ENCODE peak calls at places on chromosomes 12 and 14, in six cellular contexts. S, E, X, I, K and C are unnamed samples.

GRCh38 chr14:69539631-69540410 is 34.9 kb downstream of the CCDC177 start:
- DNase-seq in E (peak; percentile 30), S (no peak), I (peak; percentile 91), X (no peak), K (peak; percentile 79), C (no peak)

GRCh38 chr12:34625116-34625515 is 602.8 kb downstream of the ALG10 start:
- DNase-seq in E (no peak), K (no peak), I (no peak), X (no peak), S (no peak), C (no peak)

GRCh38 chr14:88225721-88226120 is 97.3 kb downstream of the KCNK10 start:
- DNase-seq in E (no peak), S (no peak), K (no peak), I (no peak), X (no peak), C (no peak)

GRCh38 chr12:53044896-53045571 is 4.8 kb upstream of the TNS2 start:
- DNase-seq in K (no peak), E (no peak), S (no peak), X (no peak), I (no peak), C (no peak)

GRCh38 chr14:103071544-103072251 is 12.3 kb upstream of the LBHD2 start:
- DNase-seq in X (no peak), E (no peak), I (no peak), S (no peak), K (no peak), C (no peak)

GRCh38 chr14:95489163-95489887 is 27.1 kb downstream of the SYNE3 start:
- DNase-seq in X (no peak), K (peak; percentile 68), I (no peak), E (no peak), S (no peak), C (no peak)

GRCh38 chr12:56590237-56590830 is 39.8 kb downstream of the BAZ2A start:
- DNase-seq in K (no peak), E (no peak), I (peak; percentile 50), S (no peak), X (peak; percentile 37), C (no peak)

GRCh38 chr14:22780105-22780679 is 13.7 kb downstream of the OXA1L start:
- DNase-seq in I (peak; percentile 65), E (no peak), X (no peak), K (no peak), S (no peak), C (no peak)

GRCh38 chr14:72583316-72584272 is 310.3 kb downstream of the DPF3 start:
- DNase-seq in X (no peak), E (no peak), I (no peak), S (no peak), K (peak; percentile 66), C (no peak)

GRCh38 chr12:27606986-27607385 is 83.0 kb downstream of the PPFIBP1 start:
- DNase-seq in I (no peak), S (no peak), X (no peak), E (no peak), K (no peak), C (no peak)

GRCh38 chr12:66188584-66189475 is at the start of gene IRAK3:
- DNase-seq in E (no peak), X (peak; percentile 43), S (no peak), I (peak; percentile 82), K (peak; percentile 74), C (no peak)

GRCh38 chr12:128911861-128912260 is 58.6 kb downstream of the GLT1D1 start:
- DNase-seq in X (no peak), I (no peak), K (no peak), E (no peak), S (no peak), C (no peak)

GRCh38 chr12:12999276-12999958 is 648 bp downstream of the HEBP1 start:
- DNase-seq in K (no peak), S (no peak), I (peak; percentile 32), X (peak; percentile 54), E (no peak), C (no peak)

GRCh38 chr14:79554816-79555215 is 656.5 kb downstream of the DIO2 start:
- DNase-seq in S (no peak), I (no peak), X (no peak), K (no peak), E (no peak), C (no peak)

GRCh38 chr12:71430756-71431155 is 8.8 kb upstream of the LGR5 start:
- DNase-seq in S (no peak), E (no peak), K (no peak), X (no peak), I (no peak), C (no peak)

GRCh38 chr12:12837025-12837872 is 24.1 kb downstream of the DDX47 start:
- DNase-seq in S (peak; percentile 61), X (peak; percentile 46), K (no peak), I (peak; percentile 83), E (peak; percentile 90), C (peak; percentile 68)

GRCh38 chr12:19129486-19130223 is at the start of gene PLEKHA5:
- DNase-seq in K (peak; percentile 86), I (peak; percentile 72), X (peak; percentile 78), S (no peak), E (peak; percentile 14), C (no peak)

GRCh38 chr14:98960617-98961013 is 311.4 kb downstream of the BCL11B start:
- DNase-seq in S (no peak), I (no peak), E (no peak), X (no peak), K (no peak), C (no peak)